ENCODE peak calls at places on chromosome 14, in four cellular contexts. S, Q, B and X are unnamed samples.

GRCh38 chr14:20412422-20412821 is 879 bp downstream of the TEP1 start:
- DNase-seq in S (no peak), Q (no peak), B (no peak), X (no peak)

GRCh38 chr14:86035882-86036281 is 505.9 kb downstream of the FLRT2 start:
- DNase-seq in S (no peak), Q (no peak), B (no peak), X (no peak)

GRCh38 chr14:65281991-65282908 is 130.3 kb upstream of the FUT8 start:
- DNase-seq in S (peak; percentile 71), Q (no peak), B (no peak), X (no peak)

GRCh38 chr14:103808403-103809001 is 38.9 kb downstream of the PPP1R13B start:
- DNase-seq in S (no peak), Q (peak; percentile 58), B (peak; percentile 20), X (peak; percentile 65)

GRCh38 chr14:73358187-73358586 is 100.2 kb downstream of the NUMB start:
- DNase-seq in S (no peak), Q (no peak), B (no peak), X (no peak)

GRCh38 chr14:23446291-23446851 is 10.9 kb upstream of the MYH7 start:
- DNase-seq in S (no peak), Q (no peak), B (no peak), X (no peak)

GRCh38 chr14:102027951-102028350 is 58.9 kb downstream of the HSP90AA1 start:
- DNase-seq in S (no peak), Q (no peak), B (no peak), X (no peak)

GRCh38 chr14:105846312-105846711 is 319.9 kb downstream of the TMEM121 start:
- DNase-seq in S (no peak), Q (no peak), B (no peak), X (no peak)

GRCh38 chr14:90137807-90138206 is 76.0 kb downstream of the KCNK13 start:
- DNase-seq in S (no peak), Q (no peak), B (no peak), X (no peak)